ENCODE peak calls at places on chromosomes 6 and 20, in five cellular contexts. V, A, G, P and U are unnamed samples.

GRCh38 chr6:161835426-161836029 is 561.7 kb upstream of the AGPAT4 start:
- DNase-seq in G (no peak), P (no peak), V (no peak), A (no peak), U (no peak)

GRCh38 chr6:26404534-26404933 is 2.5 kb downstream of the BTN3A1 start:
- DNase-seq in P (no peak), A (no peak), V (no peak), G (no peak), U (no peak)

GRCh38 chr6:35477551-35478179 is 9.5 kb downstream of the RPL10A start:
- DNase-seq in G (no peak), A (no peak), V (no peak), P (no peak), U (no peak)

GRCh38 chr6:104483225-104483834 is 376.4 kb downstream of the HACE1 start:
- DNase-seq in G (no peak), A (no peak), P (no peak), V (no peak), U (no peak)

GRCh38 chr6:145948328-145948727 is 15.8 kb downstream of the SHPRH start:
- DNase-seq in A (no peak), P (no peak), G (no peak), V (no peak), U (no peak)

GRCh38 chr6:167768471-167769215 is 58.1 kb upstream of the AFDN start:
- DNase-seq in A (no peak), P (no peak), V (no peak), G (no peak), U (no peak)

GRCh38 chr20:38272398-38272797 is 11.9 kb upstream of the KIAA1755 start:
- DNase-seq in P (no peak), V (no peak), G (no peak), A (no peak), U (no peak)

GRCh38 chr20:39986231-39986904 is 702.7 kb downstream of the MAFB start:
- DNase-seq in V (no peak), G (peak; percentile 71), A (no peak), P (no peak), U (no peak)

GRCh38 chr6:15247750-15248450 is 2.0 kb downstream of the JARID2 start:
- DNase-seq in A (peak; percentile 36), P (peak; percentile 58), G (peak; percentile 68), V (peak; percentile 31), U (peak; percentile 57)

GRCh38 chr6:33199687-33200233 is 705 bp downstream of the RXRB start:
- DNase-seq in P (peak; percentile 69), A (peak; percentile 63), V (peak; percentile 51), G (peak; percentile 82), U (peak; percentile 78)

GRCh38 chr20:53074811-53075314 is 102.7 kb downstream of the TSHZ2 start:
- DNase-seq in G (no peak), P (no peak), V (no peak), A (no peak), U (no peak)

GRCh38 chr20:42949865-42950264 is 239.8 kb downstream of the PTPRT start:
- DNase-seq in P (no peak), A (no peak), G (no peak), V (no peak), U (no peak)

GRCh38 chr6:146682919-146683318 is 84.1 kb downstream of the ADGB start:
- DNase-seq in G (no peak), A (no peak), P (no peak), V (no peak), U (no peak)

GRCh38 chr6:12557760-12558159 is 158.8 kb upstream of the PHACTR1 start:
- DNase-seq in V (no peak), P (no peak), A (no peak), G (no peak), U (no peak)

GRCh38 chr6:141968632-141969031 is 164.1 kb upstream of the GJE1 start:
- DNase-seq in G (no peak), P (no peak), A (no peak), V (no peak), U (no peak)

GRCh38 chr6:39289490-39289889 is 24.7 kb downstream of the KCNK17 start:
- DNase-seq in A (no peak), V (no peak), G (no peak), P (no peak), U (no peak)

GRCh38 chr6:109039795-109040194 is 54.9 kb downstream of the SESN1 start:
- DNase-seq in V (no peak), P (no peak), A (no peak), G (no peak), U (no peak)

GRCh38 chr6:155400022-155400965 is 55.3 kb downstream of the NOX3 start:
- DNase-seq in P (no peak), G (no peak), A (no peak), V (no peak), U (no peak)

GRCh38 chr6:6717008-6717763 is 128.7 kb downstream of the LY86 start:
- DNase-seq in G (no peak), V (no peak), A (no peak), P (no peak), U (no peak)

GRCh38 chr6:123380257-123380656 is 256.5 kb downstream of the TRDN start:
- DNase-seq in G (no peak), V (no peak), P (no peak), A (no peak), U (no peak)

GRCh38 chr6:131510094-131510493 is 62.9 kb upstream of the ARG1 start:
- DNase-seq in A (no peak), G (no peak), V (no peak), P (no peak), U (no peak)

GRCh38 chr20:1144401-1145172 is 26.2 kb downstream of the PSMF1 start:
- DNase-seq in V (no peak), A (no peak), P (no peak), G (no peak), U (no peak)

GRCh38 chr6:149056777-149057463 is 260.6 kb upstream of the TAB2 start:
- DNase-seq in A (no peak), V (no peak), P (no peak), G (no peak), U (no peak)

GRCh38 chr6:51515052-51515402 is 572.4 kb downstream of the PKHD1 start:
- DNase-seq in G (no peak), P (no peak), A (no peak), V (no peak), U (no peak)

GRCh38 chr6:15481892-15482291 is 180.9 kb downstream of the DTNBP1 start:
- DNase-seq in G (no peak), V (peak; percentile 24), P (no peak), A (no peak), U (no peak)

GRCh38 chr20:49641683-49642649 is 71.7 kb downstream of the B4GALT5 start:
- DNase-seq in A (no peak), P (no peak), G (no peak), V (no peak), U (no peak)

GRCh38 chr20:61976275-61976649 is 89.4 kb downstream of the TAF4 start:
- DNase-seq in G (no peak), A (no peak), P (no peak), V (no peak), U (no peak)